ENCODE peak calls at places on chromosomes 1 and 21, in seven cellular contexts. Z, L, V, G, Q, S and O are unnamed samples.

GRCh38 chr1:2204384-2205190 is 10.0 kb upstream of the FAAP20 start:
- DNase-seq in Z (peak; percentile 90), L (peak; percentile 68), V (peak; percentile 93), G (peak; percentile 73), Q (peak; percentile 88), S (no peak), O (peak; percentile 89)

GRCh38 chr1:109767596-109768334 is 4.0 kb upstream of the EPS8L3 start:
- DNase-seq in Z (peak; percentile 24), L (no peak), V (peak; percentile 32), G (peak; percentile 21), Q (no peak), S (no peak), O (no peak)

GRCh38 chr21:46150073-46150472 is 5.3 kb downstream of the FTCD start:
- DNase-seq in Z (no peak), L (no peak), V (peak; percentile 40), G (peak; percentile 9), Q (no peak), S (no peak), O (no peak)

GRCh38 chr1:77469311-77469710 is 187.5 kb downstream of the AK5 start:
- DNase-seq in Z (no peak), L (no peak), V (no peak), G (no peak), Q (no peak), S (no peak), O (no peak)

GRCh38 chr21:16517380-16517779 is 787.6 kb downstream of the USP25 start:
- DNase-seq in Z (no peak), L (peak; percentile 63), V (no peak), G (no peak), Q (no peak), S (no peak), O (no peak)

GRCh38 chr1:40078512-40079333 is 18.3 kb downstream of the PPT1 start:
- DNase-seq in Z (no peak), L (peak; percentile 44), V (no peak), G (peak; percentile 66), Q (peak; percentile 33), S (peak; percentile 73), O (peak; percentile 73)

GRCh38 chr1:187078321-187078720 is 249.6 kb downstream of the PLA2G4A start:
- DNase-seq in Z (no peak), L (no peak), V (no peak), G (no peak), Q (no peak), S (no peak), O (no peak)

GRCh38 chr1:33342041-33342723 is 21.3 kb upstream of the A3GALT2 start:
- DNase-seq in Z (peak; percentile 84), L (peak; percentile 99), V (peak; percentile 75), G (peak; percentile 56), Q (peak; percentile 91), S (peak; percentile 89), O (peak; percentile 98)

GRCh38 chr1:46062651-46063319 is 69.6 kb downstream of the PIK3R3 start:
- DNase-seq in Z (no peak), L (no peak), V (no peak), G (no peak), Q (no peak), S (no peak), O (no peak)

GRCh38 chr1:43304771-43305300 is 4.1 kb downstream of the TIE1 start:
- DNase-seq in Z (no peak), L (no peak), V (peak; percentile 40), G (no peak), Q (no peak), S (no peak), O (no peak)

GRCh38 chr1:42008264-42008663 is 89.5 kb upstream of the HIVEP3 start:
- DNase-seq in Z (no peak), L (no peak), V (no peak), G (no peak), Q (no peak), S (no peak), O (no peak)

GRCh38 chr1:156592158-156592909 is 758 bp downstream of the NAXE start:
- DNase-seq in Z (no peak), L (peak; percentile 2), V (no peak), G (no peak), Q (no peak), S (no peak), O (no peak)

GRCh38 chr1:243558556-243558955 is 291.5 kb downstream of the AKT3 start:
- DNase-seq in Z (no peak), L (no peak), V (no peak), G (no peak), Q (no peak), S (no peak), O (no peak)

GRCh38 chr21:43874085-43874785 is 9.2 kb downstream of the AGPAT3 start:
- DNase-seq in Z (no peak), L (peak; percentile 6), V (no peak), G (no peak), Q (no peak), S (no peak), O (no peak)

GRCh38 chr1:12087797-12088314 is 24.8 kb downstream of the TNFRSF8 start:
- DNase-seq in Z (no peak), L (peak; percentile 20), V (no peak), G (no peak), Q (no peak), S (no peak), O (peak; percentile 32)

GRCh38 chr1:172180886-172181285 is 239.6 kb upstream of the C1orf105 start:
- DNase-seq in Z (peak; percentile 41), L (peak; percentile 54), V (peak; percentile 71), G (peak; percentile 41), Q (no peak), S (no peak), O (no peak)

GRCh38 chr1:112704908-112705627 is 1.9 kb downstream of the RHOC start:
- DNase-seq in Z (peak; percentile 90), L (peak; percentile 96), V (peak; percentile 92), G (peak; percentile 95), Q (peak; percentile 89), S (peak; percentile 100), O (peak; percentile 97)

GRCh38 chr21:44957047-44957831 is 17.4 kb downstream of the SLX9 start:
- DNase-seq in Z (no peak), L (no peak), V (peak; percentile 43), G (no peak), Q (no peak), S (no peak), O (no peak)

GRCh38 chr1:60977661-60978060 is 104.7 kb upstream of the NFIA start:
- DNase-seq in Z (no peak), L (no peak), V (no peak), G (no peak), Q (no peak), S (no peak), O (no peak)

GRCh38 chr1:61506231-61506630 is 218.7 kb downstream of the TM2D1 start:
- DNase-seq in Z (no peak), L (peak; percentile 10), V (no peak), G (no peak), Q (no peak), S (no peak), O (no peak)

GRCh38 chr1:211578640-211579433 is at the start of gene SLC30A1:
- DNase-seq in Z (peak; percentile 100), L (peak; percentile 98), V (peak; percentile 100), G (peak; percentile 100), Q (peak; percentile 100), S (peak; percentile 89), O (peak; percentile 99)

GRCh38 chr1:39727221-39727931 is 11.3 kb upstream of the PPIE start:
- DNase-seq in Z (no peak), L (no peak), V (no peak), G (no peak), Q (no peak), S (no peak), O (no peak)

DNA sequence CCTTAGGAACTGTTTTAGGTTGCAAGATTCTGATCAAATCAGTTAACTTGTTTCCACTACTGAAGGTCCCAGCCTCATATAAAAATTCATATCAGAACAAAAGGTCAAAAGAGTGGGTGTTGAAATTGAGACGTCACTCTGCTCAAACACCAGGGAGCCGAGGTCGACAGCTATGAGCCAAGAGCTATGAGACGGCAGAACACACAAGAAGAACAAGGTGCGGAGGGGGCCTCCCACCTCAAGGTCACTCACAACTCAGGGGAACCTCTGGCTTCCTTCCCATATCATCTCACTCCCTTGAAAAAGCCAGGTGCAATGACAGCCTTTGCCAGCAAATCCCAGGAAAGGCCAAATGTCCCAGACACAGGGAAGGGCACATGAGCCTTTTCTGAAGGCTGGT is 749 bp downstream of the SEC16B start:
- DNase-seq in Z (no peak), L (no peak), V (no peak), G (no peak), Q (peak; percentile 55), S (no peak), O (no peak)
- H3K27ac ChIP-seq in Z (no peak overlapping the region), L (no peak overlapping the region), V (no peak overlapping the region), G (no peak overlapping the region), Q (peak overlapping the region; percentile 81), S (no peak overlapping the region), O (no peak overlapping the region)

GRCh38 chr1:4086085-4086850 is 186.2 kb upstream of the C1orf174 start:
- DNase-seq in Z (no peak), L (no peak), V (no peak), G (no peak), Q (no peak), S (no peak), O (no peak)
- H3K9me3 ChIP-seq in Z (no peaks in the 10 kb centered on the region), L (no peaks in the 10 kb centered on the region), V (peaks cover 7% of the 10 kb centered on the region), G (no peaks in the 10 kb centered on the region), Q (no peaks in the 10 kb centered on the region), S (no peaks in the 10 kb centered on the region), O (no peaks in the 10 kb centered on the region)

DNA sequence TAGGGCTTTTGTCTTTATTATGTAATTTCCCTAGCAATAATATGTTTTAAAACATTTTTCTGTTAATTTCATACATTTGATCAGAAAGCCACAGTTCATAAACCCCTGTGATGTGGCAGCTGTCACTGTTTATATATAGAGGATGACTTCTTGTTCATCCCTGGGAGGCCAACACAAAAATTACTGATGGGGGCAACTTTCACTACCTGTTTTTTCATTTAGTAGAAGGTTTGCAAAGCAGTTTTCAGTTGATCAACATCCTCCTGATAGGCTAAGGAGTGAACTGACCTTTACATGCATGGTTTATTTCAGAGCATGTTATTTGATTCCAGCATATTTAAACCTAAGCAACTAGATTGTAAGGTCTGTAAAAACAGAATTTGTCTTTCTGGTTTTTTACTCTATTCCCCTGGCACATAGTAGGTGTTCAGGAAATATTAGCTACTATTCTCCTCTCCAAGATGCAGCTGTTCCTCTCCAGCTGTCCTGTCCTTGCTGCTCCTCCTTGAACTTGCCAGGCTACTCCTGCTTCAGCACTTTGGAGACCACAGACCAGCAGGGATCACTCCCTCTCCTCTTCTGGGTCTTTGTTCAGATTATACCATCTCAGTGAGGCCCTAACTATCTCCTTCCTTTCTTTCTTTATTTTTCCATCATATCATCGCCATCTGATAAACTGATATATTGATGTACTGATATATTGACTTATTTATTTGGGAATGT is 54.7 kb downstream of the ROR1 start:
- DNase-seq in Z (no peak), L (no peak), V (no peak), G (no peak), Q (no peak), S (no peak), O (no peak)
- H3K4me3 ChIP-seq in Z (no peak overlapping the region), L (no peak overlapping the region), V (no peak overlapping the region), G (no peak overlapping the region), Q (no peak overlapping the region), S (no peak overlapping the region), O (no peak overlapping the region)

DNA sequence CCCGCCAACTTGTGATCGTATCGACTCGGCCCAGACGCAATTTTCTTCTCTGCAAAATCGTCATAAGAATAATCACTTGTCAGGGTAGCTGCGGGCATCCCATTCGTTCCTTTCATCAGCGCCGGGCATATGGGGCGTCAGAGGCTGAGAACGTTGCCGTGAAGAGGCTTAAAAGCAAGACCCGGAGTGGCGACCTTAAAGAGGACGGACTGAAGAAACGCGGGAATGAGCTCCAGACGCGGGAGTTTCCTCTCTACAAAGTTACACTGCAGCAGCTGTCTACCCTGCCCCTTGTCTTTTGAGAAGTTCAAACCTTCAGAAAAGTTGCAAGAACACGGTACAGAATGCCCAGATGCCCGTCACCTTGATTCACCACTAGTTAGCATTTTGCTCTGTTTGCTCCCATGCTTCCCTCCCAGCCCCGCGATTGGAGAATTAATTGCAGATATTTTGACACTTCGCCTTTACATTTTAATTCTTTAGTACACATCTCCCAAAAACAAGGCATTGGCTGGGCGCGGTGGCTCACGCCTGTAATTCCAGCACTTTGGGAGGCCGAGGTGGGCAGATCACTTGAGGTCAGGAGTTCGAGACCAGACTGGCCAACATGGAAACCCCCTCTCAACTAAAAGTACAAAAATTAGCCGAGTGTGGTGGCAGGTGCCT is 965 bp downstream of the CENPS start:
- DNase-seq in Z (no peak), L (peak; percentile 45), V (no peak), G (no peak), Q (no peak), S (no peak), O (peak; percentile 38)
- H3K27ac ChIP-seq in Z (no peak overlapping the region), L (peak overlapping the region; percentile 96), V (no peak overlapping the region), G (peak overlapping the region; percentile 71), Q (no peak overlapping the region), S (peak overlapping the region; percentile 26), O (peak overlapping the region; percentile 29)